ENCODE peak calls at places on chromosomes 1 and 21, in five cellular contexts. One of them, this sample, is unnamed.

GRCh38 chr1:1309525-1310385 is 1.4 kb downstream of the PUSL1 start:
- DNase-seq in activated T-cell treated with anti-CD3 and anti-CD28 coated beads for 1 hour: no peak
- DNase-seq in NCI-H2081: no peak
- DNase-seq in activated T-helper 9 cell treated with anti-CD3 and anti-CD28 coated beads, Interleukin-2, amount 50 U/mL, for 16 hours: no peak
- DNase-seq in stimulated activated CD4-positive, alpha-beta T cell treated with anti-CD3 and anti-CD28 coated beads, Interleukin-1b, Interleukin-23, amount 100 ng/mL, for 4 hours: no peak
- DNase-seq in this sample: no peak

GRCh38 chr1:91789273-91789997 is 96.5 kb downstream of the TGFBR3 start:
- DNase-seq in NCI-H2081: no peak
- DNase-seq in activated T-helper 9 cell treated with anti-CD3 and anti-CD28 coated beads, Interleukin-2, amount 50 U/mL, for 16 hours: no peak
- DNase-seq in activated T-cell treated with anti-CD3 and anti-CD28 coated beads for 1 hour: no peak
- DNase-seq in stimulated activated CD4-positive, alpha-beta T cell treated with anti-CD3 and anti-CD28 coated beads, Interleukin-1b, Interleukin-23, amount 100 ng/mL, for 4 hours: no peak
- DNase-seq in this sample: no peak

GRCh38 chr1:23718482-23718881 is 24.8 kb upstream of the ELOA start:
- DNase-seq in NCI-H2081: no peak
- DNase-seq in activated T-cell treated with anti-CD3 and anti-CD28 coated beads for 1 hour: no peak
- DNase-seq in activated T-helper 9 cell treated with anti-CD3 and anti-CD28 coated beads, Interleukin-2, amount 50 U/mL, for 16 hours: no peak
- DNase-seq in stimulated activated CD4-positive, alpha-beta T cell treated with anti-CD3 and anti-CD28 coated beads, Interleukin-1b, Interleukin-23, amount 100 ng/mL, for 4 hours: no peak
- DNase-seq in this sample: peak

GRCh38 chr1:183914283-183914682 is 109.4 kb downstream of the RGL1 start:
- DNase-seq in NCI-H2081: no peak
- DNase-seq in stimulated activated CD4-positive, alpha-beta T cell treated with anti-CD3 and anti-CD28 coated beads, Interleukin-1b, Interleukin-23, amount 100 ng/mL, for 4 hours: no peak
- DNase-seq in activated T-cell treated with anti-CD3 and anti-CD28 coated beads for 1 hour: no peak
- DNase-seq in activated T-helper 9 cell treated with anti-CD3 and anti-CD28 coated beads, Interleukin-2, amount 50 U/mL, for 16 hours: no peak
- DNase-seq in this sample: no peak

GRCh38 chr1:182428043-182428442 is 21.9 kb upstream of the RGSL1 start:
- DNase-seq in activated T-cell treated with anti-CD3 and anti-CD28 coated beads for 1 hour: no peak
- DNase-seq in activated T-helper 9 cell treated with anti-CD3 and anti-CD28 coated beads, Interleukin-2, amount 50 U/mL, for 16 hours: no peak
- DNase-seq in stimulated activated CD4-positive, alpha-beta T cell treated with anti-CD3 and anti-CD28 coated beads, Interleukin-1b, Interleukin-23, amount 100 ng/mL, for 4 hours: no peak
- DNase-seq in NCI-H2081: no peak
- DNase-seq in this sample: no peak

GRCh38 chr1:28921286-28921869 is 7.0 kb downstream of the EPB41 start:
- DNase-seq in stimulated activated CD4-positive, alpha-beta T cell treated with anti-CD3 and anti-CD28 coated beads, Interleukin-1b, Interleukin-23, amount 100 ng/mL, for 4 hours: no peak
- DNase-seq in activated T-cell treated with anti-CD3 and anti-CD28 coated beads for 1 hour: no peak
- DNase-seq in activated T-helper 9 cell treated with anti-CD3 and anti-CD28 coated beads, Interleukin-2, amount 50 U/mL, for 16 hours: no peak
- DNase-seq in NCI-H2081: no peak
- DNase-seq in this sample: no peak

GRCh38 chr1:222767152-222767571 is 30.2 kb downstream of the FAM177B start:
- DNase-seq in activated T-cell treated with anti-CD3 and anti-CD28 coated beads for 1 hour: no peak
- DNase-seq in NCI-H2081: no peak
- DNase-seq in stimulated activated CD4-positive, alpha-beta T cell treated with anti-CD3 and anti-CD28 coated beads, Interleukin-1b, Interleukin-23, amount 100 ng/mL, for 4 hours: no peak
- DNase-seq in activated T-helper 9 cell treated with anti-CD3 and anti-CD28 coated beads, Interleukin-2, amount 50 U/mL, for 16 hours: no peak
- DNase-seq in this sample: no peak

GRCh38 chr1:186792870-186793581 is 35.7 kb upstream of the PLA2G4A start:
- DNase-seq in stimulated activated CD4-positive, alpha-beta T cell treated with anti-CD3 and anti-CD28 coated beads, Interleukin-1b, Interleukin-23, amount 100 ng/mL, for 4 hours: no peak
- DNase-seq in NCI-H2081: no peak
- DNase-seq in activated T-cell treated with anti-CD3 and anti-CD28 coated beads for 1 hour: no peak
- DNase-seq in activated T-helper 9 cell treated with anti-CD3 and anti-CD28 coated beads, Interleukin-2, amount 50 U/mL, for 16 hours: no peak
- DNase-seq in this sample: no peak

GRCh38 chr1:194959795-194960194 is 1648.4 kb downstream of the KCNT2 start:
- DNase-seq in activated T-cell treated with anti-CD3 and anti-CD28 coated beads for 1 hour: no peak
- DNase-seq in NCI-H2081: no peak
- DNase-seq in activated T-helper 9 cell treated with anti-CD3 and anti-CD28 coated beads, Interleukin-2, amount 50 U/mL, for 16 hours: no peak
- DNase-seq in stimulated activated CD4-positive, alpha-beta T cell treated with anti-CD3 and anti-CD28 coated beads, Interleukin-1b, Interleukin-23, amount 100 ng/mL, for 4 hours: no peak
- DNase-seq in this sample: no peak

GRCh38 chr21:35520869-35521268 is 471.8 kb upstream of the RUNX1 start:
- DNase-seq in activated T-helper 9 cell treated with anti-CD3 and anti-CD28 coated beads, Interleukin-2, amount 50 U/mL, for 16 hours: no peak
- DNase-seq in stimulated activated CD4-positive, alpha-beta T cell treated with anti-CD3 and anti-CD28 coated beads, Interleukin-1b, Interleukin-23, amount 100 ng/mL, for 4 hours: no peak
- DNase-seq in NCI-H2081: no peak
- DNase-seq in activated T-cell treated with anti-CD3 and anti-CD28 coated beads for 1 hour: no peak
- DNase-seq in this sample: no peak

GRCh38 chr1:241985787-241986186 is 13.1 kb downstream of the MAP1LC3C start:
- DNase-seq in activated T-cell treated with anti-CD3 and anti-CD28 coated beads for 1 hour: no peak
- DNase-seq in NCI-H2081: peak
- DNase-seq in stimulated activated CD4-positive, alpha-beta T cell treated with anti-CD3 and anti-CD28 coated beads, Interleukin-1b, Interleukin-23, amount 100 ng/mL, for 4 hours: no peak
- DNase-seq in activated T-helper 9 cell treated with anti-CD3 and anti-CD28 coated beads, Interleukin-2, amount 50 U/mL, for 16 hours: no peak
- DNase-seq in this sample: peak

GRCh38 chr1:220221670-220222069 is 50.6 kb downstream of the RAB3GAP2 start:
- DNase-seq in activated T-cell treated with anti-CD3 and anti-CD28 coated beads for 1 hour: no peak
- DNase-seq in activated T-helper 9 cell treated with anti-CD3 and anti-CD28 coated beads, Interleukin-2, amount 50 U/mL, for 16 hours: no peak
- DNase-seq in stimulated activated CD4-positive, alpha-beta T cell treated with anti-CD3 and anti-CD28 coated beads, Interleukin-1b, Interleukin-23, amount 100 ng/mL, for 4 hours: no peak
- DNase-seq in NCI-H2081: peak
- DNase-seq in this sample: no peak

GRCh38 chr21:37074195-37074510 is 1.1 kb downstream of the TTC3 start:
- DNase-seq in activated T-helper 9 cell treated with anti-CD3 and anti-CD28 coated beads, Interleukin-2, amount 50 U/mL, for 16 hours: no peak
- DNase-seq in activated T-cell treated with anti-CD3 and anti-CD28 coated beads for 1 hour: no peak
- DNase-seq in stimulated activated CD4-positive, alpha-beta T cell treated with anti-CD3 and anti-CD28 coated beads, Interleukin-1b, Interleukin-23, amount 100 ng/mL, for 4 hours: no peak
- DNase-seq in NCI-H2081: no peak
- DNase-seq in this sample: no peak

GRCh38 chr1:21225065-21225464 is 48.4 kb upstream of the EIF4G3 start:
- DNase-seq in activated T-helper 9 cell treated with anti-CD3 and anti-CD28 coated beads, Interleukin-2, amount 50 U/mL, for 16 hours: no peak
- DNase-seq in stimulated activated CD4-positive, alpha-beta T cell treated with anti-CD3 and anti-CD28 coated beads, Interleukin-1b, Interleukin-23, amount 100 ng/mL, for 4 hours: no peak
- DNase-seq in NCI-H2081: no peak
- DNase-seq in activated T-cell treated with anti-CD3 and anti-CD28 coated beads for 1 hour: no peak
- DNase-seq in this sample: no peak